ENCODE peak calls at places on chromosomes 12 and 14, in four cellular contexts. S is CD8-positive, alpha-beta memory T cell; J is GM23338; Y is tibial nerve. D is an unnamed sample.
A peak's percentile ranks its signal among the peaks of the same experiment; 100 is the strongest.

GRCh38 chr12:69475237-69475984 is 5.2 kb downstream of the FRS2 start:
- DNase-seq in J (peak; percentile 24), S (no peak), Y (no peak), D (no peak)

GRCh38 chr14:71675902-71676291 is 256.3 kb upstream of the RGS6 start:
- DNase-seq in Y (no peak), J (no peak), S (no peak), D (no peak)

GRCh38 chr14:36317650-36318049 is 2.8 kb downstream of the MBIP start:
- DNase-seq in S (no peak), J (no peak), Y (no peak), D (no peak)

GRCh38 chr12:11822071-11822818 is 172.8 kb downstream of the ETV6 start:
- DNase-seq in Y (no peak), S (no peak), J (no peak), D (peak; percentile 26)

GRCh38 chr12:7175493-7175892 is 14.0 kb upstream of the PEX5 start:
- DNase-seq in Y (no peak), S (no peak), J (no peak), D (no peak)

GRCh38 chr14:38309522-38310262 is 53.8 kb upstream of the CLEC14A start:
- DNase-seq in S (no peak), Y (no peak), J (peak; percentile 16), D (no peak)

GRCh38 chr12:120447992-120448391 is 1.7 kb downstream of the GATC start:
- DNase-seq in Y (no peak), J (no peak), S (no peak), D (no peak)

GRCh38 chr12:49950310-49951251 is at the start of gene AQP2:
- DNase-seq in J (no peak), S (no peak), Y (no peak), D (no peak)

GRCh38 chr12:93572712-93573551 is 457 bp downstream of the SOCS2 start:
- DNase-seq in S (no peak), Y (no peak), J (peak; percentile 79), D (peak; percentile 64)

GRCh38 chr12:52221912-52222457 is 11.1 kb upstream of the KRT7 start:
- DNase-seq in Y (no peak), J (peak; percentile 96), S (peak; percentile 30), D (peak; percentile 34)

GRCh38 chr14:73696466-73697390 is 17.5 kb downstream of the PNMA1 start:
- DNase-seq in J (no peak), Y (no peak), S (no peak), D (no peak)

GRCh38 chr12:85626782-85627171 is 209.4 kb downstream of the RASSF9 start:
- DNase-seq in J (no peak), S (no peak), Y (no peak), D (no peak)

GRCh38 chr12:111298583-111299436 is 70.1 kb downstream of the PHETA1 start:
- DNase-seq in J (peak; percentile 91), Y (peak; percentile 27), S (no peak), D (peak; percentile 65)

GRCh38 chr12:47811070-47811391 is 8.7 kb downstream of the HDAC7 start:
- DNase-seq in Y (no peak), S (no peak), J (peak; percentile 43), D (no peak)

GRCh38 chr12:94874086-94874985 is 129.2 kb downstream of the NDUFA12 start:
- DNase-seq in S (no peak), Y (no peak), J (peak; percentile 13), D (no peak)

GRCh38 chr12:646303-647038 is 16.8 kb downstream of the NINJ2 start:
- DNase-seq in S (no peak), Y (peak; percentile 62), J (no peak), D (no peak)

GRCh38 chr12:47088021-47088944 is 8.5 kb upstream of the AMIGO2 start:
- DNase-seq in J (no peak), S (no peak), Y (no peak), D (no peak)

GRCh38 chr12:15979096-15980091 is 68.3 kb downstream of the DERA start:
- DNase-seq in S (no peak), J (peak; percentile 67), Y (no peak), D (no peak)

GRCh38 chr14:28308727-28309126 is 457.9 kb upstream of the FOXG1 start:
- DNase-seq in Y (no peak), S (no peak), J (no peak), D (no peak)

GRCh38 chr12:110343921-110344555 is 59.5 kb downstream of the ANAPC7 start:
- DNase-seq in J (no peak), S (no peak), Y (no peak), D (no peak)

DNA sequence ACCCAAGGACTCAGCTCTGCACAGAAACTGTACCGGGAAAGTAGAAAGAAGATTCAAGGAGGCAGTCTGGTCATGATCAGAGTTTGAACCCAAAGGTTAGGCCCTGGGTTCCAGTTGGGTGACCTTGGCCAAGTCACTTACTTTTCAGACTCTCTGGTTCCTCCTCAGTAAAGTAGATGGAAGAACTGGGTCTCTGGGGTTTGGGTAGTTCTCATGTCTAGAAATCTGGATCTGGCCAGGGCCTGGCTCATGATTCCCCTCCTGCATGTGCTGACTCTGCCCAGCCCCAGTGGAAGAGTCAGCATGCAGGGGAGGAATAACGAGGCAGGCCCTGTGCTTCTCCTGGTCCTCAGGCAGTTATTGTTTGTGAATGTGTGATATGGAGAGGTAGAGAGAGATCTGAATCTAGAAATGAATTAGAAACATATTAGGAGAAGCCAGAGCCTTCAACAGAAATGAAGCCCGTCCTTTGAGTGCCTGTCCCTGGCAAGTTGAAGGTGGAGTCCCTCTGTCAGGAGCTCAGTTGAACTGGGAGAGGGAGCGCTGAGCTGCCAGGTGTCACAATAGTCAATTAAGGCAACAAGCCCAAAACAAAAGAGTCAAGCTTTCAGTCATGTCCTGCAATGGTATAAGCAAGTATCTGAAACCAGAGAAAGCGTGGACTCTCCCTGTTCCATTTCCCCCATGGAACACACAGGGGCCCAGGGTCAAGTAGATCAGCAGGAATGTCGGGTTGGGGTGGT is 131.3 kb upstream of the HIF1A start:
- DNase-seq in S (no peak), J (no peak), Y (no peak), D (no peak)
- H3K27ac ChIP-seq in S (no peak overlapping the region), J (no peak overlapping the region), Y (no peak overlapping the region), D (no peak overlapping the region)

GRCh38 chr14:94761348-94761998 is 8.4 kb downstream of the GSC start:
- DNase-seq in S (no peak), J (no peak), Y (peak; percentile 55), D (no peak)
- H3K27me3 ChIP-seq in S (peaks cover 13% of the 10 kb centered on the region), J (peaks cover 37% of the 10 kb centered on the region), Y (no peaks in the 10 kb centered on the region), D (no peaks in the 10 kb centered on the region)

GRCh38 chr14:106062502-106063272 is 536.3 kb downstream of the TMEM121 start:
- DNase-seq in Y (no peak), J (no peak), S (no peak), D (no peak)

GRCh38 chr14:106069786-106070185 is 543.4 kb downstream of the TMEM121 start:
- DNase-seq in J (no peak), Y (no peak), S (no peak), D (no peak)

GRCh38 chr14:106070242-106070641 is 543.9 kb downstream of the TMEM121 start:
- DNase-seq in J (no peak), S (no peak), Y (no peak), D (no peak)

DNA sequence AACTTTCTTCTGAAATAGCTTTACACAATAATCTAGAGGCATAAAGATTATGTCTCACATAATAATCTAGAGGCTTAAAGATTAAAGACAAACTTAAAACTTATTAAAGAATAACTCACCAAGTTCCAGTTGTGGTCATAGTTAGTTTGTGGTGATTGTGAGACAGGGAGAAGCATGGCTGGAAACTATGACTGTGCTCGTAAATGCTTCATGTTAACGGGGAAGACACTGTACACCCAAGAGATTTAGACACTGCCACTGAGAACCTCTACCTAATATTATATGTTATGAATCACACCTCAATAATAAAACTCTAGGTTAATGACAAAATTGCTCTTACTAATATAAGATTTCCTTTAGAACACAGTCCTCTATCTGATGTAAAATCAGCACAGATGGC is 541.6 kb downstream of the TMEM121 start:
- DNase-seq in Y (no peak), J (no peak), S (no peak), D (no peak)
- H3K27ac ChIP-seq in Y (no peak overlapping the region), J (no peak overlapping the region), S (no peak overlapping the region), D (no peak overlapping the region)

GRCh38 chr14:95611293-95611880 is 74.8 kb upstream of the TCL1B start:
- DNase-seq in Y (no peak), J (no peak), S (no peak), D (no peak)

GRCh38 chr14:95614335-95614734 is 71.9 kb upstream of the TCL1B start:
- DNase-seq in Y (no peak), S (no peak), J (no peak), D (no peak)

GRCh38 chr14:95609398-95609990 is 74.6 kb downstream of the GLRX5 start:
- DNase-seq in J (peak; percentile 89), Y (no peak), S (no peak), D (no peak)
- H3K27me3 ChIP-seq in J (no peaks in the 10 kb centered on the region), Y (no peaks in the 10 kb centered on the region), S (peaks cover 8% of the 10 kb centered on the region), D (peaks cover 7% of the 10 kb centered on the region)

D was measured in CD8-positive, alpha-beta T cell.